ENCODE peak calls at places on chromosomes 2 and 18, in six cellular contexts. One of them, this sample, is unnamed.

GRCh38 chr18:36297419-36298112 is at the start of gene FHOD3:
- DNase-seq in GM10248: peak; percentile 75
- DNase-seq in epithelial cell of esophagus: peak; percentile 30
- DNase-seq in foreskin fibroblast: peak; percentile 39
- DNase-seq in progenitor cell of endocrine pancreas: peak; percentile 65
- DNase-seq in PC-9: peak; percentile 33
- DNase-seq in this sample: peak; percentile 65

GRCh38 chr2:11499081-11499743 is 33.3 kb upstream of the E2F6 start:
- DNase-seq in GM10248: no peak
- DNase-seq in epithelial cell of esophagus: no peak
- DNase-seq in foreskin fibroblast: no peak
- DNase-seq in progenitor cell of endocrine pancreas: peak; percentile 29
- DNase-seq in PC-9: no peak
- DNase-seq in this sample: no peak

GRCh38 chr2:223003191-223003590 is 48.8 kb upstream of the KCNE4 start:
- DNase-seq in GM10248: no peak
- DNase-seq in epithelial cell of esophagus: no peak
- DNase-seq in foreskin fibroblast: no peak
- DNase-seq in progenitor cell of endocrine pancreas: no peak
- DNase-seq in PC-9: no peak
- DNase-seq in this sample: no peak

GRCh38 chr2:237164474-237165047 is 78.9 kb downstream of the COPS8 start:
- DNase-seq in GM10248: no peak
- DNase-seq in epithelial cell of esophagus: no peak
- DNase-seq in foreskin fibroblast: no peak
- DNase-seq in progenitor cell of endocrine pancreas: no peak
- DNase-seq in PC-9: no peak
- DNase-seq in this sample: no peak

GRCh38 chr2:34104601-34105000 is 505.5 kb upstream of the FAM98A start:
- DNase-seq in GM10248: no peak
- DNase-seq in epithelial cell of esophagus: peak; percentile 65
- DNase-seq in foreskin fibroblast: no peak
- DNase-seq in progenitor cell of endocrine pancreas: no peak
- DNase-seq in PC-9: no peak
- DNase-seq in this sample: no peak

GRCh38 chr2:164073053-164073757 is 337.4 kb upstream of the FIGN start:
- DNase-seq in GM10248: no peak
- DNase-seq in epithelial cell of esophagus: no peak
- DNase-seq in foreskin fibroblast: no peak
- DNase-seq in progenitor cell of endocrine pancreas: no peak
- DNase-seq in PC-9: no peak
- DNase-seq in this sample: no peak

GRCh38 chr2:112725545-112726457 is 5.0 kb downstream of the NT5DC4 start:
- DNase-seq in GM10248: peak; percentile 79
- DNase-seq in epithelial cell of esophagus: peak; percentile 31
- DNase-seq in foreskin fibroblast: no peak
- DNase-seq in progenitor cell of endocrine pancreas: no peak
- DNase-seq in PC-9: peak; percentile 80
- DNase-seq in this sample: no peak

GRCh38 chr18:35278085-35278484 is 11.9 kb downstream of the ZSCAN30 start:
- DNase-seq in GM10248: no peak
- DNase-seq in epithelial cell of esophagus: no peak
- DNase-seq in foreskin fibroblast: no peak
- DNase-seq in progenitor cell of endocrine pancreas: no peak
- DNase-seq in PC-9: no peak
- DNase-seq in this sample: no peak

GRCh38 chr2:62568983-62569837 is 63.2 kb upstream of the TMEM17 start:
- DNase-seq in GM10248: no peak
- DNase-seq in epithelial cell of esophagus: peak; percentile 14
- DNase-seq in foreskin fibroblast: no peak
- DNase-seq in progenitor cell of endocrine pancreas: no peak
- DNase-seq in PC-9: no peak
- DNase-seq in this sample: no peak

GRCh38 chr2:187577310-187577709 is 23.1 kb upstream of the TFPI start:
- DNase-seq in GM10248: no peak
- DNase-seq in epithelial cell of esophagus: no peak
- DNase-seq in foreskin fibroblast: no peak
- DNase-seq in progenitor cell of endocrine pancreas: no peak
- DNase-seq in PC-9: no peak
- DNase-seq in this sample: peak; percentile 14

GRCh38 chr2:187576906-187577305 is 22.7 kb upstream of the TFPI start:
- DNase-seq in GM10248: no peak
- DNase-seq in epithelial cell of esophagus: no peak
- DNase-seq in foreskin fibroblast: no peak
- DNase-seq in progenitor cell of endocrine pancreas: no peak
- DNase-seq in PC-9: no peak
- DNase-seq in this sample: no peak

GRCh38 chr2:187581125-187581896 is 27.1 kb upstream of the TFPI start:
- DNase-seq in GM10248: no peak
- DNase-seq in epithelial cell of esophagus: peak; percentile 55
- DNase-seq in foreskin fibroblast: peak; percentile 35
- DNase-seq in progenitor cell of endocrine pancreas: peak; percentile 22
- DNase-seq in PC-9: peak; percentile 34
- DNase-seq in this sample: peak; percentile 52

GRCh38 chr2:187575081-187576067 is 21.1 kb upstream of the TFPI start:
- DNase-seq in GM10248: no peak
- DNase-seq in epithelial cell of esophagus: no peak
- DNase-seq in foreskin fibroblast: no peak
- DNase-seq in progenitor cell of endocrine pancreas: no peak
- DNase-seq in PC-9: no peak
- DNase-seq in this sample: no peak

GRCh38 chr2:187580462-187581124 is 26.4 kb upstream of the TFPI start:
- DNase-seq in GM10248: no peak
- DNase-seq in epithelial cell of esophagus: peak; percentile 69
- DNase-seq in foreskin fibroblast: peak; percentile 47
- DNase-seq in progenitor cell of endocrine pancreas: no peak
- DNase-seq in PC-9: peak; percentile 35
- DNase-seq in this sample: no peak
- TF ChIP-seq CTCF in GM10248: peak; percentile 43
- TF ChIP-seq CTCF in epithelial cell of esophagus: peak; percentile 42
- TF ChIP-seq CTCF in foreskin fibroblast: no peak
- TF ChIP-seq CTCF in progenitor cell of endocrine pancreas: peak; percentile 57
- TF ChIP-seq CTCF in PC-9: peak; percentile 40
- TF ChIP-seq CTCF in this sample: no peak

DNA sequence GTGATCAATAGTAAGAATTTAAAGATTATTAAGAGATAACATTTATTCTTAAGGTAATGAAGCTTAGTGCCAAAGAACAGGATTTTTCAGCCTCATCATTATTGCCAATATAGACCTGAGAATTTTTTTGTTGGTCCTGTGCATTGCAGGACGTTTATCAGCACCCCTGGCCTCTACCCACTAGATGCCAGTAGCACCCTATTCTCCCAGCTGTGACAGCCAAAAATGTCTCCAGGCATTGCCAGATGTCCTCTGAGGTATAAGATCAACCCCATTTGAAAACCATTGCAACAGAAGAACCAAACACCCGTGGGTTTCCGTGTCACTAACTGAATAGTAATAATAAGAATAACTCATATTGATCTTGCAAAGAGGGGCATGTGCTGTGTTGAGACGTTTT is 700.0 kb upstream of the SOX11 start:
- DNase-seq in GM10248: no peak
- DNase-seq in epithelial cell of esophagus: peak; percentile 7
- DNase-seq in foreskin fibroblast: no peak
- DNase-seq in progenitor cell of endocrine pancreas: no peak
- DNase-seq in PC-9: no peak
- DNase-seq in this sample: no peak
- TF ChIP-seq CTCF in GM10248: no peak
- TF ChIP-seq CTCF in epithelial cell of esophagus: peak; percentile 31
- TF ChIP-seq CTCF in foreskin fibroblast: no peak
- TF ChIP-seq CTCF in progenitor cell of endocrine pancreas: no peak
- TF ChIP-seq CTCF in PC-9: no peak
- TF ChIP-seq CTCF in this sample: no peak

GRCh38 chr2:45698538-45698937 is 47.1 kb downstream of the PRKCE start:
- DNase-seq in GM10248: no peak
- DNase-seq in epithelial cell of esophagus: peak; percentile 16
- DNase-seq in foreskin fibroblast: no peak
- DNase-seq in progenitor cell of endocrine pancreas: no peak
- DNase-seq in PC-9: no peak
- DNase-seq in this sample: no peak
- TF ChIP-seq CTCF in GM10248: no peak
- TF ChIP-seq CTCF in epithelial cell of esophagus: no peak
- TF ChIP-seq CTCF in foreskin fibroblast: no peak
- TF ChIP-seq CTCF in progenitor cell of endocrine pancreas: no peak
- TF ChIP-seq CTCF in PC-9: no peak
- TF ChIP-seq CTCF in this sample: no peak

DNA sequence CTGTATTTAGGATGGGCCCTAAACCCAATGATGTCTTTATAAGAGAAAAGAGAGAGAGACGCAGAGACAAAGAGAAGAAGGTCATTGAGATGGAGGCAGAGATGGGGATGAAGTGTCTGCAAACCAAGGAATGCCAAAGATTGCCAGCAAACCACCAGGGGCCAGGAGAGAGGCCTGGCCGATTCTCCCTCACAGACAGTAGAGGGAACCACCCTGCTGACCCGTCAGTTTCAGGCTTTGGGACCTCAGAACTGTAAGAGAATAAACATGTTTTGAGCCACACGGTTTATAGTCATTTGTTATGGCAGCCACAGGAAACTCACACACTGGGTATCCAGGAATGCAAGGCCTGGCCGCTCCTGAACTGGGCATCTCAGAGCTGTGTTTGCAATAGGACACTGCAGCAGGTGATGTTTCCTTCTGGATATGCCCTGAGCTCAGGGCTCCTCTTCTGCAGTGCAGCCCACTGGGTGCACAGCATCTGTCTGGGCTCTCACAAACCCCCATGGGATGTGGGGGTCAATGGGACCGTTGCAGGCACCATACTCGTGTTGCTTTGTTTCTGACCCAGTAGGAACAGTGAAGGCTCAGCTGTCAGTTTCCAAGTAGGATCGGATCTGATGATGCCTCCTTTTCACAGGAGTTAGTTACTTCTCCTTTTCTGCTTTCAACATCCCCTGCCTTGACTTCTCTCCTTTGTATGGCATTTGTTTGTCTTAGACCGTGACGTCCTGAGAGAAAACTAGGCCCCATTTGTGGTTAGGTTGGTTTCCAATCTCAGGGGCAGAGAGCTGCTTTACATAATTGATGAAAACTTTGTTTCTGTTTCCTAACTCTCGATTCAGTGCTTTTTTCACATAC is 20.8 kb downstream of the PTPN18 start:
- DNase-seq in GM10248: no peak
- DNase-seq in epithelial cell of esophagus: no peak
- DNase-seq in foreskin fibroblast: no peak
- DNase-seq in progenitor cell of endocrine pancreas: no peak
- DNase-seq in PC-9: no peak
- DNase-seq in this sample: no peak
- TF ChIP-seq CTCF in GM10248: peak; percentile 49
- TF ChIP-seq CTCF in epithelial cell of esophagus: no peak
- TF ChIP-seq CTCF in foreskin fibroblast: no peak
- TF ChIP-seq CTCF in progenitor cell of endocrine pancreas: no peak
- TF ChIP-seq CTCF in PC-9: no peak
- TF ChIP-seq CTCF in this sample: no peak

DNA sequence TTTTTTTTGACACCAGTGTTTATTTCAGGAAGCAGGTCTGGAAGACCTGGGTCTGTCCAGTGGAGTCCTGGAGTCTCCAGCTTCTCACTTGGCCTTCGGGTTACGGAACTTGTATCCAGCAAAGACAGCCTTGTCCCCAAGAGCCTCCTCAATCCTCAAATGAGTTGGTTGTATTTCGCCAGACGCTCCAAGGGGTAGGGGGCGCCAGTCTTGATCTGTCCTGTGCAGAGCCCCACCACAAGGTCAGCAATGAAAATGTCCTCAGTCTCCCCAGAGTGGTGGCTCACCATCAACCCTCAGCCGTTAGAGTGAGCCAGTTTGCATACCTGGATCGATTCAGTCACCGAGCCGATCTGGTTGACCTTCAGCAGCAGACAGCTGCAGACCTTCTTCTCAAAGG is 21.9 kb downstream of the ASXL2 start:
- DNase-seq in GM10248: no peak
- DNase-seq in epithelial cell of esophagus: no peak
- DNase-seq in foreskin fibroblast: no peak
- DNase-seq in progenitor cell of endocrine pancreas: no peak
- DNase-seq in PC-9: no peak
- DNase-seq in this sample: no peak
- TF ChIP-seq CTCF in GM10248: no peak
- TF ChIP-seq CTCF in epithelial cell of esophagus: no peak
- TF ChIP-seq CTCF in foreskin fibroblast: no peak
- TF ChIP-seq CTCF in progenitor cell of endocrine pancreas: no peak
- TF ChIP-seq CTCF in PC-9: no peak
- TF ChIP-seq CTCF in this sample: no peak

DNA sequence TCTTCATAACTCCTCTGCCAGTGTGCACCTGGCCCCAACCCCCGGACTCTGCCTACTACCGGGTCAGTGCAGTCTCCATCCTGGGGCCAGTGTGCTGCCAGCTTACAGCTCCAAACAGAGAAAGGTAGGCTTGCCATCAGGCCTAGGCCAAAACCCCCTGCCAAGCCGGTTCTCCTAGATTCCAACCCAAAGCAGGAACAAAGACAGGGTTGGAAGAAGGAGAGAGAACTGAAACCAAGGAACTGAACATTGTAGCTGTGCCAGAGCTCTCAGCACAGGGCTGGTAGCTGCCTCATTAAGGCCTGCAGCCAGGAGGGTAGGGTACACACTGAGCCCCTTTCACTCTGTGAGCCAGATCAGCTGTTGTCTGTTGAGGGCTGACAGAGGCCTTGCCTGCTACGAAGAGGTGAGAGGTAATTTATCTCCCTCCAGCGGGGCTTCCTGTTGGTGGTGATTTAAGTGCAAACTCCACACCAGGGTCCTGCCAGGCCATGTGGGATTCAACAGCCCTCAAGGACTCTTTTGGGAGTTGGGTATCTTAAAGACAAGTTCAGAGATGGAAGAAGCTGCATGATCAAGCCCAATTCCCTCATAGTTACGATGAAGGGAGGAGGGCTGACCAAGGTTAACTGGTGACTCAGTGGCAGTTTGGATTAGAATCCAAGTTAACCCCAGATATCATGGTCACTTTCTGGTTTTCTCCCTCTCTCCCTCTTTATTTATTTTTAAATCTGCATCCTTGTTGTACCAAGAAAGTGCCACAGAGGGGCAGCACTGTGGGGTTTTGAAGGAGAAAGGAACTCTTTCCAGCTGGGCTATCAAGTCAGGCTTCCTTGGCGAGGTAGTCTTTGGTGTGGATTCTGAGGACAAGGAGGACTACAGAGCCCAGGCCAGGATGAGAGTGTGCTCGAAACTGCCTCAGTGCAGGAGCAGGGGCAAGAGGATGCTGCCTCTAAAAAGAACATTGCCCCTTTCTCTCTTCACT is 48.1 kb downstream of the CYRIA start:
- DNase-seq in GM10248: no peak
- DNase-seq in epithelial cell of esophagus: peak; percentile 77
- DNase-seq in foreskin fibroblast: no peak
- DNase-seq in progenitor cell of endocrine pancreas: no peak
- DNase-seq in PC-9: peak; percentile 88
- DNase-seq in this sample: peak; percentile 41
- TF ChIP-seq CTCF in GM10248: no peak
- TF ChIP-seq CTCF in epithelial cell of esophagus: peak; percentile 53
- TF ChIP-seq CTCF in foreskin fibroblast: peak; percentile 23
- TF ChIP-seq CTCF in progenitor cell of endocrine pancreas: peak; percentile 62
- TF ChIP-seq CTCF in PC-9: peak; percentile 65
- TF ChIP-seq CTCF in this sample: peak; percentile 70

GRCh38 chr2:197599285-197599965 is 76.0 kb downstream of the RFTN2 start:
- DNase-seq in GM10248: peak; percentile 51
- DNase-seq in epithelial cell of esophagus: peak; percentile 77
- DNase-seq in foreskin fibroblast: no peak
- DNase-seq in progenitor cell of endocrine pancreas: no peak
- DNase-seq in PC-9: no peak
- DNase-seq in this sample: peak; percentile 15
- TF ChIP-seq CTCF in GM10248: peak; percentile 24
- TF ChIP-seq CTCF in epithelial cell of esophagus: peak; percentile 72
- TF ChIP-seq CTCF in foreskin fibroblast: peak; percentile 19
- TF ChIP-seq CTCF in progenitor cell of endocrine pancreas: peak; percentile 46
- TF ChIP-seq CTCF in PC-9: peak; percentile 52
- TF ChIP-seq CTCF in this sample: no peak

GRCh38 chr2:37143986-37144385 is 12.8 kb downstream of the EIF2AK2 start:
- DNase-seq in GM10248: no peak
- DNase-seq in epithelial cell of esophagus: no peak
- DNase-seq in foreskin fibroblast: no peak
- DNase-seq in progenitor cell of endocrine pancreas: no peak
- DNase-seq in PC-9: no peak
- DNase-seq in this sample: no peak
- TF ChIP-seq CTCF in GM10248: no peak
- TF ChIP-seq CTCF in epithelial cell of esophagus: no peak
- TF ChIP-seq CTCF in foreskin fibroblast: no peak
- TF ChIP-seq CTCF in progenitor cell of endocrine pancreas: no peak
- TF ChIP-seq CTCF in PC-9: no peak
- TF ChIP-seq CTCF in this sample: no peak